ENCODE peak calls at places on chromosomes 2 and 18, in four cellular contexts. B is HFFc6, F is ovary, K is endothelial cell. Y is an unnamed sample.

GRCh38 chr18:45548614-45549013 is 66.7 kb upstream of the SLC14A2 start:
- DNase-seq in B (no peak), F (no peak), K (no peak), Y (no peak)

GRCh38 chr2:191758420-191759199 is 80.7 kb downstream of the NABP1 start:
- DNase-seq in B (peak; percentile 37), K (peak; percentile 63), F (no peak), Y (peak; percentile 34)

GRCh38 chr18:51195086-51195601 is 2.3 kb downstream of the MEX3C start:
- DNase-seq in F (no peak), B (no peak), K (no peak), Y (no peak)

GRCh38 chr2:119548516-119549120 is 4.4 kb downstream of the CFAP221 start:
- DNase-seq in B (no peak), K (no peak), F (no peak), Y (no peak)

GRCh38 chr2:240604939-240605716 is 18.6 kb downstream of the CAPN10 start:
- DNase-seq in F (no peak), K (no peak), B (no peak), Y (no peak)

GRCh38 chr2:11748018-11748860 is 1.8 kb downstream of the LPIN1 start:
- DNase-seq in B (no peak), F (no peak), K (no peak), Y (no peak)

GRCh38 chr18:21672868-21673267 is 31.7 kb downstream of the ABHD3 start:
- DNase-seq in K (no peak), B (no peak), F (no peak), Y (no peak)

GRCh38 chr2:204544961-204545860 is at the start of gene PARD3B:
- DNase-seq in K (peak; percentile 68), F (peak; percentile 67), B (peak; percentile 37), Y (no peak)

GRCh38 chr18:54181856-54182612 is 42.4 kb downstream of the MBD2 start:
- DNase-seq in B (peak; percentile 20), K (no peak), F (no peak), Y (no peak)

GRCh38 chr2:11414372-11415124 is 51.4 kb downstream of the E2F6 start:
- DNase-seq in B (no peak), K (no peak), F (no peak), Y (no peak)

GRCh38 chr18:24567199-24567598 is 106.8 kb downstream of the HRH4 start:
- DNase-seq in K (no peak), B (peak; percentile 4), F (no peak), Y (no peak)

GRCh38 chr2:86017901-86018896 is 87.5 kb downstream of the POLR1A start:
- DNase-seq in B (no peak), K (no peak), F (no peak), Y (no peak)

GRCh38 chr2:225993430-225993829 is 593.9 kb downstream of the NYAP2 start:
- DNase-seq in K (no peak), B (peak; percentile 37), F (no peak), Y (no peak)

GRCh38 chr2:119472749-119473148 is 41.1 kb downstream of the TMEM37 start:
- DNase-seq in B (no peak), F (no peak), K (no peak), Y (no peak)

GRCh38 chr2:124310671-124311070 is 285.6 kb downstream of the CNTNAP5 start:
- DNase-seq in K (no peak), F (no peak), B (no peak), Y (no peak)

GRCh38 chr2:127108090-127108523 is 1.2 kb upstream of the BIN1 start:
- DNase-seq in F (peak; percentile 25), K (no peak), B (no peak), Y (no peak)

GRCh38 chr2:233093721-233094120 is 33.6 kb downstream of the INPP5D start:
- DNase-seq in F (no peak), K (no peak), B (no peak), Y (no peak)
- TF ChIP-seq CTCF in F (no peak), K (no peak), B (no peak), Y (no peak)

DNA sequence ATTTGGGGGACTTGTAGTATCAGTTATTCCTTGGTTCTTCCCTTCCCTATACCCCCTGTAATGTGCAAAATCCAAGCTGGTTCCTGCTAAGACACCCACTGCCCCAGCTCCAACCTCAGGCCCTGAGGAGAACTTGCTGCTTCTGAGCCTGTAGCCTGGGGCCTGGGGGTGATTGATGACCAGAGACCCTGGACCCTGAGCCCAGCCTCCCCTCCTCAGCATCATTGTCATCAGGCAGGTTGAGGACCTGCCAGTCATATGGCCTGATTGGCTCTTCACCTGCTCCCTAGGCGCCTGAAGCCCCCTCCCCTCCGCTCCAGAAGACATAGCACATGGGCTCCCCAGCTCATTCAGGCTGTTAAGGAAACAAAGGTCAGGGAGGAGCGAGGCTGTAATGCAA is 73.8 kb upstream of the YWHAQ start:
- DNase-seq in K (no peak), F (no peak), B (no peak), Y (no peak)
- TF ChIP-seq CTCF in K (no peak), F (no peak), B (no peak), Y (no peak)

DNA sequence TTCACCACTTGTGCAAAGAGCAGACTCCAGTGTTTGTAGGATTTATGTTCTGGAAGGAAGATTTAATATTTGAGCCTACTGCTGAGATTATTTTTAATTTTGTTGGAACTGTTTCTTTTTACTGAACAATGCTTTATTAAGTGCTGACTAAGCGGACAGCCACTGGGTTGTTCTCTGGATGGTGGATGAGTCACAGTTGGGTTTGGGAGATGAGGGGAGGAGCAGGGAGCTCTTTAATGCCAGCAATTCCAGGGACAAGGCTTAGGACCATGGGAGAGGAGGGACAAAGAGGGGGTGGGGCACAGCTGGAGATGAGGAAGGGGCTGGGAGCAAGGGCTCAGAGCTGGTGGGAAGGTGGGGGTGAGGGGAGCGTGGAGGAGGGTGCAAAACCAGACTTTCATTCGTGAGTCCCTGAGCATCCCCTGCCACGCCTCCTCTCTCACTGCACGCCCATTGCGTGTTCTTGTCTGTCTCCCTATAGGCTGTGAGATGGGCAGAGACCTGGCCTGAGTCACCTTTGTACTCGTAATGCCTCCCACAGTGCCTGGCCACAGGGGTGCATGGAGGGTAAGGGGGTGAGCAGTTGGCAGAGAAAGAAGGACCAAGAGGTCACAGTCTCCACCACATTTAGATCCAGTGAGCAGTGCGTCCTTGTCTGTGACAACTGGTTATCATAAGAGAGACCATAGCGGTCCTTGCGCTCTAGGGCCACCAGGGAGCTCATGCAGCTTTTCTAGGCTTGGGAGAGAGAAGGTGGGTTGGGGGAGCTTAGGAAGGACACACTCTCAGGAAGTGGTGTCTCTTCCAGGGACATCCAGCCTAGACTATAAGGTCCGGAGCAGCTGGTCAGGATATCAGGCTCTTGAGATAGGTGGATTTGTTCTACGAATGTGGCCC is 18.4 kb downstream of the SLC4A3 start:
- DNase-seq in B (peak; percentile 84), K (no peak), F (peak; percentile 67), Y (no peak)
- TF ChIP-seq CTCF in B (no peak), K (no peak), F (no peak), Y (no peak)

DNA sequence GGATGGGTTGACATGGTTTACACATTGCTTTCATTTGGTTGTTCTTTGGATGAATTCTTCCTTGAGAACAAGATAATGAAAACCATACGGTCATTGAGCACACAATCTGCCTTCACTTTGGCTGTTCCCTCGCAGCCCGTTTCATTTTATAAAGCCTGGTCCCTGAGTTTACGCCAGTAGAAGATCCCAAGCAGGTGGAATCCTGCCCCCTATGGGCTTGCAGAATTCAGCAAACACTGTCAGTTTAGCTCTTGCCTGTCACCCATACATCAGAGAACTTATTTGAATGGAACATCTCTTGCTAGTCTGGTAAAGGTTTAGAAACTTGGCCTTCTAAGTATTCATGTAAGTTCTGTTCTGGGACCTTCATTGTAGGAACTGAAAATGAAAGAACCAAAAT is 666.4 kb upstream of the ZEB2 start:
- DNase-seq in K (no peak), F (no peak), B (no peak), Y (no peak)
- TF ChIP-seq CTCF in K (no peak), F (no peak), B (peak; percentile 66), Y (no peak)

GRCh38 chr2:196204991-196205766 is 33.8 kb upstream of the STK17B start:
- DNase-seq in F (no peak), K (no peak), B (no peak), Y (no peak)
- TF ChIP-seq CTCF in F (no peak), K (no peak), B (no peak), Y (no peak)

GRCh38 chr2:161988589-161988988 is 85.4 kb downstream of the DPP4 start:
- DNase-seq in F (no peak), K (peak; percentile 10), B (no peak), Y (no peak)
- TF ChIP-seq CTCF in F (no peak), K (peak; percentile 34), B (peak; percentile 50), Y (no peak)

GRCh38 chr2:205684871-205685313 is 2.6 kb downstream of the NRP2 start:
- DNase-seq in F (no peak), B (no peak), K (peak; percentile 33), Y (no peak)

GRCh38 chr2:205685314-205686230 is 3.3 kb downstream of the NRP2 start:
- DNase-seq in B (peak; percentile 72), F (no peak), K (peak; percentile 44), Y (no peak)

GRCh38 chr2:205688417-205689200 is 6.3 kb downstream of the NRP2 start:
- DNase-seq in F (no peak), K (no peak), B (no peak), Y (no peak)

GRCh38 chr2:205686231-205687017 is 4.1 kb downstream of the NRP2 start:
- DNase-seq in B (no peak), K (peak; percentile 56), F (no peak), Y (no peak)

GRCh38 chr2:205687018-205687956 is 5.0 kb downstream of the NRP2 start:
- DNase-seq in F (no peak), K (no peak), B (no peak), Y (no peak)
- TF ChIP-seq CTCF in F (no peak), K (no peak), B (no peak), Y (no peak)

DNA sequence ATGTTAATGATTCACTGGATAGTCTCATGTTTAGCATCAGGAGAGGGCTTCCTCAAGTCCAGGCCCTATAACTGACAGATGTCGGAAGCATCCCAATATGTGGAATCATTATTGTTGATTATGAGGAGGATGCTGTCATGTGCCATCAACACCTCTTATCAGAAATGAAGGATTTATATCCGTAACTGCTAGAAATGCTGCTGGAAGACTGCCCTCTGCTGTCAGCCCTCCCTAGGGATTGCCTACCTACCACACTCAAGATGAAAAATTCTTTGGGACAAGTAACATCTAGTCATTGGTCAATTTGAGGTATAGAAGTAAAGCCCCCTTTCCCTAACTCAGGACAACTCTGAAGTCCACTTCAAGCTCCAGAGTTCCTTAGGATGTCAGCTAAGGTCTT is 1166.5 kb upstream of the NXPH2 start:
- DNase-seq in B (no peak), F (no peak), K (no peak), Y (no peak)
- TF ChIP-seq CTCF in B (no peak), F (no peak), K (no peak), Y (no peak)

Y was measured in natural killer cell.